ENCODE peak calls at places on chromosome 14, in six cellular contexts. One of them, this sample, is unnamed.

GRCh38 chr14:99982449-99983250 is 82.6 kb upstream of the EVL start:
- DNase-seq in transverse colon: peak; percentile 53
- DNase-seq in body of pancreas: peak; percentile 55
- DNase-seq in HCT116: peak; percentile 34
- DNase-seq in cardiac muscle cell: peak; percentile 60
- DNase-seq in fibroblast of lung: peak; percentile 52
- DNase-seq in this sample: peak; percentile 45

GRCh38 chr14:69713127-69713800 is 53.7 kb upstream of the SRSF5 start:
- DNase-seq in cardiac muscle cell: peak; percentile 45
- DNase-seq in transverse colon: peak; percentile 47
- DNase-seq in HCT116: no peak
- DNase-seq in body of pancreas: peak; percentile 69
- DNase-seq in fibroblast of lung: no peak
- DNase-seq in this sample: no peak

GRCh38 chr14:53109028-53109687 is 44.0 kb downstream of the DDHD1 start:
- DNase-seq in body of pancreas: no peak
- DNase-seq in fibroblast of lung: no peak
- DNase-seq in HCT116: no peak
- DNase-seq in cardiac muscle cell: no peak
- DNase-seq in transverse colon: peak; percentile 35
- DNase-seq in this sample: no peak

GRCh38 chr14:100079606-100080005 is 14.4 kb downstream of the EVL start:
- DNase-seq in fibroblast of lung: no peak
- DNase-seq in transverse colon: no peak
- DNase-seq in body of pancreas: no peak
- DNase-seq in HCT116: no peak
- DNase-seq in cardiac muscle cell: no peak
- DNase-seq in this sample: no peak

GRCh38 chr14:99677231-99677891 is 6.7 kb upstream of the CYP46A1 start:
- DNase-seq in cardiac muscle cell: no peak
- DNase-seq in fibroblast of lung: peak; percentile 63
- DNase-seq in HCT116: no peak
- DNase-seq in transverse colon: no peak
- DNase-seq in body of pancreas: peak; percentile 8
- DNase-seq in this sample: no peak

GRCh38 chr14:26427059-26427458 is 170.8 kb downstream of the NOVA1 start:
- DNase-seq in transverse colon: no peak
- DNase-seq in HCT116: no peak
- DNase-seq in body of pancreas: no peak
- DNase-seq in fibroblast of lung: peak; percentile 78
- DNase-seq in cardiac muscle cell: no peak
- DNase-seq in this sample: no peak

GRCh38 chr14:32367501-32367900 is 38.4 kb downstream of the AKAP6 start:
- DNase-seq in cardiac muscle cell: no peak
- DNase-seq in transverse colon: no peak
- DNase-seq in fibroblast of lung: peak; percentile 42
- DNase-seq in body of pancreas: no peak
- DNase-seq in HCT116: no peak
- DNase-seq in this sample: no peak

GRCh38 chr14:51581017-51581881 is 70.5 kb upstream of the FRMD6 start:
- DNase-seq in HCT116: no peak
- DNase-seq in body of pancreas: no peak
- DNase-seq in fibroblast of lung: peak; percentile 97
- DNase-seq in transverse colon: no peak
- DNase-seq in cardiac muscle cell: no peak
- DNase-seq in this sample: peak; percentile 57

GRCh38 chr14:99537399-99537798 is 56.2 kb downstream of the CCNK start:
- DNase-seq in transverse colon: peak; percentile 48
- DNase-seq in fibroblast of lung: peak; percentile 91
- DNase-seq in HCT116: no peak
- DNase-seq in cardiac muscle cell: no peak
- DNase-seq in body of pancreas: peak; percentile 53
- DNase-seq in this sample: peak; percentile 41

GRCh38 chr14:103161054-103161397 is 37.8 kb downstream of the TNFAIP2 start:
- DNase-seq in HCT116: no peak
- DNase-seq in cardiac muscle cell: no peak
- DNase-seq in fibroblast of lung: peak; percentile 12
- DNase-seq in body of pancreas: no peak
- DNase-seq in transverse colon: no peak
- DNase-seq in this sample: no peak

GRCh38 chr14:69008411-69008810 is 29.3 kb upstream of the ACTN1 start:
- DNase-seq in transverse colon: no peak
- DNase-seq in fibroblast of lung: peak; percentile 73
- DNase-seq in HCT116: no peak
- DNase-seq in cardiac muscle cell: peak; percentile 23
- DNase-seq in body of pancreas: no peak
- DNase-seq in this sample: no peak

GRCh38 chr14:95222151-95222631 is 64.9 kb upstream of the DICER1 start:
- DNase-seq in cardiac muscle cell: no peak
- DNase-seq in HCT116: no peak
- DNase-seq in transverse colon: no peak
- DNase-seq in fibroblast of lung: peak; percentile 82
- DNase-seq in body of pancreas: no peak
- DNase-seq in this sample: no peak

GRCh38 chr14:104016873-104017650 is 68.4 kb upstream of the ASPG start:
- DNase-seq in body of pancreas: no peak
- DNase-seq in cardiac muscle cell: no peak
- DNase-seq in transverse colon: no peak
- DNase-seq in fibroblast of lung: peak; percentile 14
- DNase-seq in HCT116: no peak
- DNase-seq in this sample: no peak

GRCh38 chr14:93115920-93116675 is at the start of gene ITPK1:
- DNase-seq in body of pancreas: peak; percentile 51
- DNase-seq in fibroblast of lung: peak; percentile 38
- DNase-seq in HCT116: no peak
- DNase-seq in cardiac muscle cell: peak; percentile 88
- DNase-seq in transverse colon: peak; percentile 59
- DNase-seq in this sample: no peak

GRCh38 chr14:99460793-99461192 is 19.9 kb downstream of the SETD3 start:
- DNase-seq in cardiac muscle cell: no peak
- DNase-seq in transverse colon: no peak
- DNase-seq in fibroblast of lung: peak; percentile 39
- DNase-seq in body of pancreas: no peak
- DNase-seq in HCT116: no peak
- DNase-seq in this sample: no peak

GRCh38 chr14:89954045-89955021 is at the start of gene EFCAB11:
- DNase-seq in body of pancreas: peak; percentile 98
- DNase-seq in HCT116: peak; percentile 97
- DNase-seq in cardiac muscle cell: peak; percentile 99
- DNase-seq in transverse colon: peak; percentile 97
- DNase-seq in fibroblast of lung: peak; percentile 99
- DNase-seq in this sample: peak; percentile 94
- TF ChIP-seq CTCF in body of pancreas: peak; percentile 4
- TF ChIP-seq CTCF in HCT116: peak; percentile 17
- TF ChIP-seq CTCF in cardiac muscle cell: peak; percentile 17
- TF ChIP-seq CTCF in transverse colon: no peak
- TF ChIP-seq CTCF in fibroblast of lung: no peak
- TF ChIP-seq CTCF in this sample: peak; percentile 15

GRCh38 chr14:22793976-22794375 is 21.3 kb downstream of the SLC7A7 start:
- DNase-seq in transverse colon: no peak
- DNase-seq in HCT116: no peak
- DNase-seq in fibroblast of lung: no peak
- DNase-seq in body of pancreas: no peak
- DNase-seq in cardiac muscle cell: no peak
- DNase-seq in this sample: no peak
- H3K27ac ChIP-seq in transverse colon: no peak overlapping the region
- H3K27ac ChIP-seq in HCT116: no peak overlapping the region
- H3K27ac ChIP-seq in fibroblast of lung: no peak overlapping the region
- H3K27ac ChIP-seq in body of pancreas: no peak overlapping the region
- H3K27ac ChIP-seq in cardiac muscle cell: no peak overlapping the region
- H3K27ac ChIP-seq in this sample: no peak overlapping the region

DNA sequence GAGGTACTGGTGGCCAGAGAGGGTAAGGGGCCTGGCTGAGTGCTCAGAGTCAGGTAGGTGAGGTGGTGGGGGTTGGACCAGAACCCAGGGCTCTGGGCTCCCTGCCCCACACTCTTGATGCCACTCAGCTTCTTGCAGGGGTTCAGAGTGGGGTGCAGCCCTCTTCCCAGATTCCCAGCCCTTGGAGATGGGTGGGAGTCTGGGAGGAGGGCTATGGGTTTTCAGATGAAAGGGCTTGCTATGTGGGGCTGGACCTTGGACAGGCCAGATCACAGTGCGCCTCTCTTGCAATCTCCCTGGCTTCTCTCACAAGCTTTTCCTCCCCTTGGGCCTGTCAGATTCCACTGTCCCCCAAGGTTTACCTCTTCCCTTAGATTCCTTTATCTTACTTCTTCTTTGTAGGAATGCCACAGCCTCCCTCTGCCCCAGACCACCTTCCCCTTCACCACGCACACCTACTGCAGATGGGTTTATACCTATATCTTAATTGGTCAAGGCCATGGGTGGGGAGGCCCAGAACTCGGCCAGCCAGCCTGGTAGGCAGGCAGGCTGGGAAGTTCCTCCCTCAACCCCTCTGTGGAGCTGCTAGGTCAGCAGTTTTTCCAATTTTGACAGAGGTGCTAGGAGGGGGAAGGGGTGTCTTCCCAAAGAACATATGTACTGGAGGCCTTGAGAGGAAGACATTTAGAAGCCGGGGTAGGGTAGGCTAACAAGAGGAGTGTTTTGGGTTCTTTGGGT is 1.3 kb downstream of the NYNRIN start:
- DNase-seq in cardiac muscle cell: no peak
- DNase-seq in body of pancreas: no peak
- DNase-seq in fibroblast of lung: no peak
- DNase-seq in HCT116: no peak
- DNase-seq in transverse colon: no peak
- DNase-seq in this sample: no peak
- H3K4me3 ChIP-seq in cardiac muscle cell: peak overlapping the region; percentile 61
- H3K4me3 ChIP-seq in body of pancreas: no peak overlapping the region
- H3K4me3 ChIP-seq in fibroblast of lung: peak overlapping the region; percentile 64
- H3K4me3 ChIP-seq in HCT116: no peak overlapping the region
- H3K4me3 ChIP-seq in transverse colon: peak overlapping the region; percentile 69
- H3K4me3 ChIP-seq in this sample: peak overlapping the region; percentile 66

GRCh38 chr14:106210650-106211049 is 684.3 kb downstream of the TMEM121 start:
- DNase-seq in HCT116: no peak
- DNase-seq in body of pancreas: no peak
- DNase-seq in fibroblast of lung: no peak
- DNase-seq in transverse colon: no peak
- DNase-seq in cardiac muscle cell: no peak
- DNase-seq in this sample: no peak
- TF ChIP-seq CTCF in HCT116: no peak
- TF ChIP-seq CTCF in body of pancreas: no peak
- TF ChIP-seq CTCF in fibroblast of lung: no peak
- TF ChIP-seq CTCF in transverse colon: no peak
- TF ChIP-seq CTCF in cardiac muscle cell: no peak
- TF ChIP-seq CTCF in this sample: no peak

DNA sequence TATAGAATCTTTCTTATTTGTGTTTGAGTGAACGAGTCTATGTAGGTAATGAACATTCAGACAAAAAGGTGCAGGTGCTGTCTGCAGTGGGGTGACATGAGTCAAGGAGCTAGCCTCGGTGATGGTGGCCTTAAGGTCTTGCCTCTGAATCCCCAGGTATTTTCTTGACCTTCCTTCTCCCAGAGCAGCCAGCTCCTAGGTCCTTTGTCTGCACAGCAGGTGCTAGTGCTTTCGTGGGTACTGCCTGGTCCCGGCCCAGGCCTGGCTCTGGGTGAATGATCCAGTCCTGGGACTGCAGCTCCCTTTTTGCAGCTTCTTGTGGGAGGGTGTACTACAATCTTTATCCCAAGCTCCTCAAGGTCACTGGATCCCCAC is 6.4 kb downstream of the VASH1 start:
- DNase-seq in transverse colon: no peak
- DNase-seq in body of pancreas: no peak
- DNase-seq in HCT116: no peak
- DNase-seq in cardiac muscle cell: no peak
- DNase-seq in fibroblast of lung: no peak
- DNase-seq in this sample: no peak
- H3K27ac ChIP-seq in transverse colon: peak overlapping the region; percentile 5
- H3K27ac ChIP-seq in body of pancreas: no peak overlapping the region
- H3K27ac ChIP-seq in HCT116: no peak overlapping the region
- H3K27ac ChIP-seq in cardiac muscle cell: peak overlapping the region; percentile 45
- H3K27ac ChIP-seq in fibroblast of lung: no peak overlapping the region
- H3K27ac ChIP-seq in this sample: no peak overlapping the region

GRCh38 chr14:77710364-77710763 is 2.5 kb downstream of the SLIRP start:
- DNase-seq in fibroblast of lung: no peak
- DNase-seq in transverse colon: no peak
- DNase-seq in body of pancreas: no peak
- DNase-seq in cardiac muscle cell: no peak
- DNase-seq in HCT116: no peak
- DNase-seq in this sample: no peak

GRCh38 chr14:77709412-77709811 is 1.5 kb downstream of the SLIRP start:
- DNase-seq in body of pancreas: no peak
- DNase-seq in HCT116: no peak
- DNase-seq in fibroblast of lung: no peak
- DNase-seq in transverse colon: no peak
- DNase-seq in cardiac muscle cell: no peak
- DNase-seq in this sample: no peak

GRCh38 chr14:77717608-77718305 is 9.9 kb downstream of the SLIRP start:
- DNase-seq in fibroblast of lung: no peak
- DNase-seq in transverse colon: no peak
- DNase-seq in body of pancreas: no peak
- DNase-seq in cardiac muscle cell: no peak
- DNase-seq in HCT116: no peak
- DNase-seq in this sample: no peak

DNA sequence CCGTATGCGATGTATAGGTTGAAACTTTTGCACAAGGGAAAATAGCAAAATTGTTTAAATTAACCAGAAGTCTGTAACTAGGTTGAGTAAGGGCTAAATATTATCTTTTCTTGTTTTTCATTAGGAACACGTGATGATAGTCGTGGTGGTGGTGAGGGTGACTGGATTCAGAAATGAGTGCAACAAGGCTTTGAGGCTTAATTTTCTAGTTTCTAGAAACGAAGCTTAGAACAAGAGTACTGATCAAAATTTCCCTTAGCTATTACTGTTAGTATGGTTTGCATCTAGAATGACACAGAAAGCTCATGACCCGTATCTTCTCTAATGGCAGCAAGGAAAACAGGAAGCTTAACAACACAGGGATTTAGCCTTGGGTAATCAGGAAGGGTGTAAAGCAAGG is 7.0 kb downstream of the SLIRP start:
- DNase-seq in body of pancreas: no peak
- DNase-seq in fibroblast of lung: no peak
- DNase-seq in HCT116: no peak
- DNase-seq in cardiac muscle cell: no peak
- DNase-seq in transverse colon: no peak
- DNase-seq in this sample: no peak
- H3K4me3 ChIP-seq in body of pancreas: no peak overlapping the region
- H3K4me3 ChIP-seq in fibroblast of lung: no peak overlapping the region
- H3K4me3 ChIP-seq in HCT116: no peak overlapping the region
- H3K4me3 ChIP-seq in cardiac muscle cell: no peak overlapping the region
- H3K4me3 ChIP-seq in transverse colon: no peak overlapping the region
- H3K4me3 ChIP-seq in this sample: no peak overlapping the region

This sample was measured in AG04450.